ENCODE peak calls at places on chromosomes 13 and 19, in four cellular contexts. One of them, this sample, is unnamed.

GRCh38 chr19:29845576-29846176 is 33.9 kb downstream of the CCNE1 start:
- DNase-seq in nephron progenitor cell: no peak
- DNase-seq in endodermal cell: peak; percentile 75
- DNase-seq in head of caudate nucleus: peak; percentile 57
- DNase-seq in this sample: peak; percentile 38

GRCh38 chr19:47754206-47755064 is 9.1 kb downstream of the NOP53 start:
- DNase-seq in nephron progenitor cell: no peak
- DNase-seq in endodermal cell: no peak
- DNase-seq in head of caudate nucleus: no peak
- DNase-seq in this sample: no peak

GRCh38 chr13:42036711-42037110 is 11.7 kb upstream of the DGKH start:
- DNase-seq in nephron progenitor cell: no peak
- DNase-seq in endodermal cell: no peak
- DNase-seq in head of caudate nucleus: no peak
- DNase-seq in this sample: no peak

GRCh38 chr19:46489445-46490272 is 6.0 kb downstream of the PNMA8B start:
- DNase-seq in nephron progenitor cell: peak; percentile 65
- DNase-seq in endodermal cell: peak; percentile 76
- DNase-seq in head of caudate nucleus: peak; percentile 68
- DNase-seq in this sample: peak; percentile 67

GRCh38 chr13:96081888-96082287 is 8.0 kb upstream of the HS6ST3 start:
- DNase-seq in nephron progenitor cell: no peak
- DNase-seq in endodermal cell: no peak
- DNase-seq in head of caudate nucleus: no peak
- DNase-seq in this sample: no peak

GRCh38 chr13:30934381-30934780 is 1.9 kb downstream of the TEX26 start:
- DNase-seq in nephron progenitor cell: no peak
- DNase-seq in endodermal cell: peak; percentile 78
- DNase-seq in head of caudate nucleus: no peak
- DNase-seq in this sample: peak; percentile 48

GRCh38 chr13:70405266-70405665 is 297.0 kb upstream of the KLHL1 start:
- DNase-seq in nephron progenitor cell: no peak
- DNase-seq in endodermal cell: no peak
- DNase-seq in head of caudate nucleus: no peak
- DNase-seq in this sample: no peak

GRCh38 chr13:112875627-112876026 is 93.4 kb upstream of the MCF2L start:
- DNase-seq in nephron progenitor cell: no peak
- DNase-seq in endodermal cell: peak; percentile 20
- DNase-seq in head of caudate nucleus: no peak
- DNase-seq in this sample: no peak

GRCh38 chr13:29684441-29684840 is 89.0 kb upstream of the SLC7A1 start:
- DNase-seq in nephron progenitor cell: no peak
- DNase-seq in endodermal cell: no peak
- DNase-seq in head of caudate nucleus: peak; percentile 4
- DNase-seq in this sample: no peak

GRCh38 chr13:46211521-46212351 is at the start of gene LRRC63:
- DNase-seq in nephron progenitor cell: peak; percentile 86
- DNase-seq in endodermal cell: peak; percentile 88
- DNase-seq in head of caudate nucleus: peak; percentile 91
- DNase-seq in this sample: peak; percentile 87

GRCh38 chr13:113881614-113882265 is 17.9 kb upstream of the GAS6 start:
- DNase-seq in nephron progenitor cell: no peak
- DNase-seq in endodermal cell: peak; percentile 23
- DNase-seq in head of caudate nucleus: no peak
- DNase-seq in this sample: no peak

GRCh38 chr19:6811906-6812305 is 39.4 kb downstream of the VAV1 start:
- DNase-seq in nephron progenitor cell: no peak
- DNase-seq in endodermal cell: peak; percentile 59
- DNase-seq in head of caudate nucleus: peak; percentile 8
- DNase-seq in this sample: no peak

GRCh38 chr19:35468637-35469036 is 20.6 kb downstream of the FFAR2 start:
- DNase-seq in nephron progenitor cell: peak; percentile 28
- DNase-seq in endodermal cell: peak; percentile 87
- DNase-seq in head of caudate nucleus: peak; percentile 43
- DNase-seq in this sample: peak; percentile 59

GRCh38 chr13:25330541-25330940 is 29.1 kb downstream of the NUP58 start:
- DNase-seq in nephron progenitor cell: no peak
- DNase-seq in endodermal cell: no peak
- DNase-seq in head of caudate nucleus: no peak
- DNase-seq in this sample: no peak

GRCh38 chr13:26112843-26113242 is 61.0 kb upstream of the SHISA2 start:
- DNase-seq in nephron progenitor cell: no peak
- DNase-seq in endodermal cell: no peak
- DNase-seq in head of caudate nucleus: no peak
- DNase-seq in this sample: peak; percentile 18

GRCh38 chr19:15672580-15673175 is at the start of gene CYP4F12:
- DNase-seq in nephron progenitor cell: no peak
- DNase-seq in endodermal cell: no peak
- DNase-seq in head of caudate nucleus: no peak
- DNase-seq in this sample: no peak

GRCh38 chr13:49667773-49668172 is 23.5 kb downstream of the EBPL start:
- DNase-seq in nephron progenitor cell: no peak
- DNase-seq in endodermal cell: no peak
- DNase-seq in head of caudate nucleus: no peak
- DNase-seq in this sample: no peak